ENCODE peak calls at places on chromosomes 2 and 18, in four cellular contexts. L, V, I and B are unnamed samples.

GRCh38 chr2:74427551-74427950 is 6.0 kb downstream of the WDR54 start:
- DNase-seq in L (no peak), V (no peak), I (no peak), B (no peak)

GRCh38 chr2:120348134-120349103 is 2.5 kb downstream of the INHBB start:
- DNase-seq in L (no peak), I (no peak), V (no peak), B (no peak)

GRCh38 chr18:54713386-54713785 is 114.9 kb upstream of the RAB27B start:
- DNase-seq in V (no peak), I (no peak), L (no peak), B (no peak)

GRCh38 chr2:214987261-214987660 is 151.2 kb downstream of the ABCA12 start:
- DNase-seq in V (no peak), L (no peak), I (no peak), B (no peak)

GRCh38 chr2:85273732-85274731 is 53.8 kb downstream of the TGOLN2 start:
- DNase-seq in V (no peak), L (no peak), I (no peak), B (no peak)

GRCh38 chr2:229133155-229133772 is 137.8 kb downstream of the PID1 start:
- DNase-seq in I (no peak), V (no peak), L (no peak), B (no peak)

GRCh38 chr2:191574232-191574631 is 103.7 kb upstream of the NABP1 start:
- DNase-seq in I (no peak), L (no peak), V (no peak), B (no peak)

GRCh38 chr18:11982981-11983380 is 1.7 kb downstream of the IMPA2 start:
- DNase-seq in V (no peak), I (no peak), L (no peak), B (no peak)

GRCh38 chr18:28193177-28193778 is 16.3 kb upstream of the CDH2 start:
- DNase-seq in I (no peak), V (no peak), L (no peak), B (no peak)

GRCh38 chr2:36329251-36329650 is 26.3 kb upstream of the CRIM1 start:
- DNase-seq in V (no peak), L (no peak), I (no peak), B (no peak)

GRCh38 chr2:240356700-240357640 is 78.5 kb upstream of the GPC1 start:
- DNase-seq in V (no peak), L (no peak), I (peak), B (no peak)

GRCh38 chr18:48527467-48527866 is 11.4 kb upstream of the CTIF start:
- DNase-seq in I (no peak), V (no peak), L (no peak), B (no peak)

GRCh38 chr2:157536815-157537214 is 91.8 kb downstream of the ACVR1C start:
- DNase-seq in L (no peak), V (no peak), I (no peak), B (no peak)

GRCh38 chr2:180985771-180986395 is 5.5 kb downstream of the UBE2E3 start:
- DNase-seq in V (no peak), L (no peak), I (no peak), B (no peak)